ENCODE peak calls at places on chromosomes 11 and 22, in nine cellular contexts. One of them, this sample, is unnamed.

GRCh38 chr11:63837027-63837688 is 1.8 kb upstream of the MARK2 start:
- DNase-seq in stimulated activated naive CD4-positive, alpha-beta T cell: peak; percentile 72
- DNase-seq in activated T-cell treated with anti-CD3 and anti-CD28 coated beads, Interleukin-2, amount 50 U/mL, for 1 hour: peak; percentile 71
- DNase-seq in Kasumi-1: peak; percentile 74
- DNase-seq in stimulated activated CD8-positive, alpha-beta memory T cell treated with anti-CD3 and anti-CD28 coated beads, Interleukin-15, amount 100 ng/mL, for 24 hours: peak; percentile 29
- DNase-seq in stimulated activated CD4-positive, alpha-beta T cell treated with anti-CD3 and anti-CD28 coated beads, Interleukin-4, amount 100 ng/mL, for 4 hours: peak; percentile 68
- DNase-seq in midbrain: peak; percentile 81
- DNase-seq in HCT116: peak; percentile 68
- DNase-seq in HuH-7.5: peak; percentile 83
- DNase-seq in this sample: peak; percentile 80

GRCh38 chr11:128544625-128545024 is 42.7 kb downstream of the ETS1 start:
- DNase-seq in activated T-cell treated with anti-CD3 and anti-CD28 coated beads, Interleukin-2, amount 50 U/mL, for 1 hour: no peak
- DNase-seq in stimulated activated CD4-positive, alpha-beta T cell treated with anti-CD3 and anti-CD28 coated beads, Interleukin-4, amount 100 ng/mL, for 4 hours: peak; percentile 33
- DNase-seq in stimulated activated naive CD4-positive, alpha-beta T cell: no peak
- DNase-seq in HuH-7.5: no peak
- DNase-seq in stimulated activated CD8-positive, alpha-beta memory T cell treated with anti-CD3 and anti-CD28 coated beads, Interleukin-15, amount 100 ng/mL, for 24 hours: no peak
- DNase-seq in midbrain: no peak
- DNase-seq in Kasumi-1: no peak
- DNase-seq in HCT116: no peak
- DNase-seq in this sample: no peak

GRCh38 chr11:87719311-87720073 is 455.8 kb downstream of the RAB38 start:
- DNase-seq in stimulated activated CD8-positive, alpha-beta memory T cell treated with anti-CD3 and anti-CD28 coated beads, Interleukin-15, amount 100 ng/mL, for 24 hours: no peak
- DNase-seq in midbrain: no peak
- DNase-seq in HCT116: no peak
- DNase-seq in Kasumi-1: no peak
- DNase-seq in activated T-cell treated with anti-CD3 and anti-CD28 coated beads, Interleukin-2, amount 50 U/mL, for 1 hour: no peak
- DNase-seq in stimulated activated naive CD4-positive, alpha-beta T cell: no peak
- DNase-seq in stimulated activated CD4-positive, alpha-beta T cell treated with anti-CD3 and anti-CD28 coated beads, Interleukin-4, amount 100 ng/mL, for 4 hours: no peak
- DNase-seq in HuH-7.5: no peak
- DNase-seq in this sample: no peak

GRCh38 chr11:86237267-86237804 is 7.2 kb upstream of the EED start:
- DNase-seq in HuH-7.5: no peak
- DNase-seq in stimulated activated CD8-positive, alpha-beta memory T cell treated with anti-CD3 and anti-CD28 coated beads, Interleukin-15, amount 100 ng/mL, for 24 hours: no peak
- DNase-seq in midbrain: no peak
- DNase-seq in stimulated activated CD4-positive, alpha-beta T cell treated with anti-CD3 and anti-CD28 coated beads, Interleukin-4, amount 100 ng/mL, for 4 hours: no peak
- DNase-seq in stimulated activated naive CD4-positive, alpha-beta T cell: no peak
- DNase-seq in HCT116: no peak
- DNase-seq in activated T-cell treated with anti-CD3 and anti-CD28 coated beads, Interleukin-2, amount 50 U/mL, for 1 hour: no peak
- DNase-seq in Kasumi-1: no peak
- DNase-seq in this sample: no peak

GRCh38 chr11:103111400-103111799 is 2.2 kb downstream of the DYNC2H1 start:
- DNase-seq in stimulated activated CD4-positive, alpha-beta T cell treated with anti-CD3 and anti-CD28 coated beads, Interleukin-4, amount 100 ng/mL, for 4 hours: no peak
- DNase-seq in HCT116: no peak
- DNase-seq in stimulated activated CD8-positive, alpha-beta memory T cell treated with anti-CD3 and anti-CD28 coated beads, Interleukin-15, amount 100 ng/mL, for 24 hours: no peak
- DNase-seq in midbrain: no peak
- DNase-seq in Kasumi-1: no peak
- DNase-seq in HuH-7.5: no peak
- DNase-seq in stimulated activated naive CD4-positive, alpha-beta T cell: no peak
- DNase-seq in activated T-cell treated with anti-CD3 and anti-CD28 coated beads, Interleukin-2, amount 50 U/mL, for 1 hour: no peak
- DNase-seq in this sample: no peak

GRCh38 chr11:27443746-27444465 is 28.7 kb downstream of the LGR4 start:
- DNase-seq in HuH-7.5: no peak
- DNase-seq in stimulated activated CD8-positive, alpha-beta memory T cell treated with anti-CD3 and anti-CD28 coated beads, Interleukin-15, amount 100 ng/mL, for 24 hours: no peak
- DNase-seq in stimulated activated naive CD4-positive, alpha-beta T cell: no peak
- DNase-seq in HCT116: no peak
- DNase-seq in midbrain: peak; percentile 89
- DNase-seq in Kasumi-1: no peak
- DNase-seq in activated T-cell treated with anti-CD3 and anti-CD28 coated beads, Interleukin-2, amount 50 U/mL, for 1 hour: no peak
- DNase-seq in stimulated activated CD4-positive, alpha-beta T cell treated with anti-CD3 and anti-CD28 coated beads, Interleukin-4, amount 100 ng/mL, for 4 hours: no peak
- DNase-seq in this sample: no peak

GRCh38 chr22:29315286-29316195 is at the start of gene RASL10A:
- DNase-seq in stimulated activated naive CD4-positive, alpha-beta T cell: no peak
- DNase-seq in stimulated activated CD4-positive, alpha-beta T cell treated with anti-CD3 and anti-CD28 coated beads, Interleukin-4, amount 100 ng/mL, for 4 hours: no peak
- DNase-seq in midbrain: no peak
- DNase-seq in HuH-7.5: peak; percentile 91
- DNase-seq in Kasumi-1: no peak
- DNase-seq in activated T-cell treated with anti-CD3 and anti-CD28 coated beads, Interleukin-2, amount 50 U/mL, for 1 hour: no peak
- DNase-seq in stimulated activated CD8-positive, alpha-beta memory T cell treated with anti-CD3 and anti-CD28 coated beads, Interleukin-15, amount 100 ng/mL, for 24 hours: no peak
- DNase-seq in HCT116: no peak
- DNase-seq in this sample: peak; percentile 74

GRCh38 chr11:68312117-68312779 is at the start of gene LRP5:
- DNase-seq in HuH-7.5: peak; percentile 95
- DNase-seq in stimulated activated CD8-positive, alpha-beta memory T cell treated with anti-CD3 and anti-CD28 coated beads, Interleukin-15, amount 100 ng/mL, for 24 hours: no peak
- DNase-seq in stimulated activated naive CD4-positive, alpha-beta T cell: no peak
- DNase-seq in Kasumi-1: no peak
- DNase-seq in midbrain: no peak
- DNase-seq in stimulated activated CD4-positive, alpha-beta T cell treated with anti-CD3 and anti-CD28 coated beads, Interleukin-4, amount 100 ng/mL, for 4 hours: no peak
- DNase-seq in activated T-cell treated with anti-CD3 and anti-CD28 coated beads, Interleukin-2, amount 50 U/mL, for 1 hour: peak; percentile 36
- DNase-seq in HCT116: no peak
- DNase-seq in this sample: peak; percentile 83

GRCh38 chr11:27916541-27917100 is 191.3 kb downstream of the KIF18A start:
- DNase-seq in HCT116: no peak
- DNase-seq in stimulated activated naive CD4-positive, alpha-beta T cell: no peak
- DNase-seq in HuH-7.5: no peak
- DNase-seq in midbrain: no peak
- DNase-seq in stimulated activated CD8-positive, alpha-beta memory T cell treated with anti-CD3 and anti-CD28 coated beads, Interleukin-15, amount 100 ng/mL, for 24 hours: no peak
- DNase-seq in stimulated activated CD4-positive, alpha-beta T cell treated with anti-CD3 and anti-CD28 coated beads, Interleukin-4, amount 100 ng/mL, for 4 hours: no peak
- DNase-seq in activated T-cell treated with anti-CD3 and anti-CD28 coated beads, Interleukin-2, amount 50 U/mL, for 1 hour: no peak
- DNase-seq in Kasumi-1: no peak
- DNase-seq in this sample: peak; percentile 31